ENCODE peak calls at places on chromosome 13, in ten cellular contexts. One of them, this sample, is unnamed.

GRCh38 chr13:31968473-31968872 is 63.1 kb upstream of the FRY start:
- DNase-seq in GM10248: no peak
- DNase-seq in nephron progenitor cell: no peak
- DNase-seq in A673: no peak
- DNase-seq in activated CD4-positive, alpha-beta T cell treated with anti-CD3 and anti-CD28 coated beads, Interleukin-2, amount 10 ng/mL, durations not matched to agents 7 days and 5 days: no peak
- DNase-seq in IMR-90: no peak
- DNase-seq in activated CD8-positive, alpha-beta memory T cell treated with anti-CD3 and anti-CD28 coated beads for 1 hour: no peak
- DNase-seq in activated T-helper 1 cell treated with anti-CD3 and anti-CD28 coated beads, Interleukin-12 subunit alpha, Interleukin-12 subunit beta, Interleukin-2, Interleukin-4 antibody, amounts not matched to agents 30 ng/mL and 10 ng/mL and 1 ng/mL, durations not matched to agents 14 hours and 24 hours and 36 hours: no peak
- DNase-seq in NCI-H146: no peak
- DNase-seq in T-helper 9 cell: no peak
- DNase-seq in this sample: no peak

GRCh38 chr13:114002771-114003321 is 29.0 kb upstream of the C13orf46 start:
- DNase-seq in GM10248: no peak
- DNase-seq in nephron progenitor cell: no peak
- DNase-seq in A673: no peak
- DNase-seq in activated CD4-positive, alpha-beta T cell treated with anti-CD3 and anti-CD28 coated beads, Interleukin-2, amount 10 ng/mL, durations not matched to agents 7 days and 5 days: no peak
- DNase-seq in IMR-90: no peak
- DNase-seq in activated CD8-positive, alpha-beta memory T cell treated with anti-CD3 and anti-CD28 coated beads for 1 hour: no peak
- DNase-seq in activated T-helper 1 cell treated with anti-CD3 and anti-CD28 coated beads, Interleukin-12 subunit alpha, Interleukin-12 subunit beta, Interleukin-2, Interleukin-4 antibody, amounts not matched to agents 30 ng/mL and 10 ng/mL and 1 ng/mL, durations not matched to agents 14 hours and 24 hours and 36 hours: no peak
- DNase-seq in NCI-H146: no peak
- DNase-seq in T-helper 9 cell: no peak
- DNase-seq in this sample: no peak

GRCh38 chr13:32475403-32475802 is 47.5 kb upstream of the N4BP2L1 start:
- DNase-seq in GM10248: no peak
- DNase-seq in nephron progenitor cell: no peak
- DNase-seq in A673: peak
- DNase-seq in activated CD4-positive, alpha-beta T cell treated with anti-CD3 and anti-CD28 coated beads, Interleukin-2, amount 10 ng/mL, durations not matched to agents 7 days and 5 days: no peak
- DNase-seq in IMR-90: no peak
- DNase-seq in activated CD8-positive, alpha-beta memory T cell treated with anti-CD3 and anti-CD28 coated beads for 1 hour: no peak
- DNase-seq in activated T-helper 1 cell treated with anti-CD3 and anti-CD28 coated beads, Interleukin-12 subunit alpha, Interleukin-12 subunit beta, Interleukin-2, Interleukin-4 antibody, amounts not matched to agents 30 ng/mL and 10 ng/mL and 1 ng/mL, durations not matched to agents 14 hours and 24 hours and 36 hours: no peak
- DNase-seq in NCI-H146: no peak
- DNase-seq in T-helper 9 cell: no peak
- DNase-seq in this sample: no peak

GRCh38 chr13:66714795-66715194 is 515.3 kb downstream of the PCDH9 start:
- DNase-seq in GM10248: no peak
- DNase-seq in nephron progenitor cell: no peak
- DNase-seq in A673: no peak
- DNase-seq in activated CD4-positive, alpha-beta T cell treated with anti-CD3 and anti-CD28 coated beads, Interleukin-2, amount 10 ng/mL, durations not matched to agents 7 days and 5 days: no peak
- DNase-seq in IMR-90: no peak
- DNase-seq in activated CD8-positive, alpha-beta memory T cell treated with anti-CD3 and anti-CD28 coated beads for 1 hour: no peak
- DNase-seq in activated T-helper 1 cell treated with anti-CD3 and anti-CD28 coated beads, Interleukin-12 subunit alpha, Interleukin-12 subunit beta, Interleukin-2, Interleukin-4 antibody, amounts not matched to agents 30 ng/mL and 10 ng/mL and 1 ng/mL, durations not matched to agents 14 hours and 24 hours and 36 hours: no peak
- DNase-seq in NCI-H146: no peak
- DNase-seq in T-helper 9 cell: no peak
- DNase-seq in this sample: no peak

GRCh38 chr13:28329395-28330158 is 165.4 kb downstream of the FLT1 start:
- DNase-seq in GM10248: no peak
- DNase-seq in nephron progenitor cell: no peak
- DNase-seq in A673: no peak
- DNase-seq in activated CD4-positive, alpha-beta T cell treated with anti-CD3 and anti-CD28 coated beads, Interleukin-2, amount 10 ng/mL, durations not matched to agents 7 days and 5 days: no peak
- DNase-seq in IMR-90: peak
- DNase-seq in activated CD8-positive, alpha-beta memory T cell treated with anti-CD3 and anti-CD28 coated beads for 1 hour: no peak
- DNase-seq in activated T-helper 1 cell treated with anti-CD3 and anti-CD28 coated beads, Interleukin-12 subunit alpha, Interleukin-12 subunit beta, Interleukin-2, Interleukin-4 antibody, amounts not matched to agents 30 ng/mL and 10 ng/mL and 1 ng/mL, durations not matched to agents 14 hours and 24 hours and 36 hours: no peak
- DNase-seq in NCI-H146: no peak
- DNase-seq in T-helper 9 cell: no peak
- DNase-seq in this sample: no peak

GRCh38 chr13:44437356-44438233 is 64.0 kb downstream of the SERP2 start:
- DNase-seq in GM10248: peak
- DNase-seq in nephron progenitor cell: no peak
- DNase-seq in A673: peak
- DNase-seq in activated CD4-positive, alpha-beta T cell treated with anti-CD3 and anti-CD28 coated beads, Interleukin-2, amount 10 ng/mL, durations not matched to agents 7 days and 5 days: no peak
- DNase-seq in IMR-90: peak
- DNase-seq in activated CD8-positive, alpha-beta memory T cell treated with anti-CD3 and anti-CD28 coated beads for 1 hour: no peak
- DNase-seq in activated T-helper 1 cell treated with anti-CD3 and anti-CD28 coated beads, Interleukin-12 subunit alpha, Interleukin-12 subunit beta, Interleukin-2, Interleukin-4 antibody, amounts not matched to agents 30 ng/mL and 10 ng/mL and 1 ng/mL, durations not matched to agents 14 hours and 24 hours and 36 hours: no peak
- DNase-seq in NCI-H146: peak
- DNase-seq in T-helper 9 cell: no peak
- DNase-seq in this sample: no peak

GRCh38 chr13:51557875-51558604 is 26.2 kb upstream of the WDFY2 start:
- DNase-seq in GM10248: no peak
- DNase-seq in nephron progenitor cell: no peak
- DNase-seq in A673: peak
- DNase-seq in activated CD4-positive, alpha-beta T cell treated with anti-CD3 and anti-CD28 coated beads, Interleukin-2, amount 10 ng/mL, durations not matched to agents 7 days and 5 days: no peak
- DNase-seq in IMR-90: peak
- DNase-seq in activated CD8-positive, alpha-beta memory T cell treated with anti-CD3 and anti-CD28 coated beads for 1 hour: no peak
- DNase-seq in activated T-helper 1 cell treated with anti-CD3 and anti-CD28 coated beads, Interleukin-12 subunit alpha, Interleukin-12 subunit beta, Interleukin-2, Interleukin-4 antibody, amounts not matched to agents 30 ng/mL and 10 ng/mL and 1 ng/mL, durations not matched to agents 14 hours and 24 hours and 36 hours: no peak
- DNase-seq in NCI-H146: no peak
- DNase-seq in T-helper 9 cell: no peak
- DNase-seq in this sample: no peak

GRCh38 chr13:26423634-26424033 is 133.8 kb upstream of the WASF3 start:
- DNase-seq in GM10248: no peak
- DNase-seq in nephron progenitor cell: no peak
- DNase-seq in A673: no peak
- DNase-seq in activated CD4-positive, alpha-beta T cell treated with anti-CD3 and anti-CD28 coated beads, Interleukin-2, amount 10 ng/mL, durations not matched to agents 7 days and 5 days: no peak
- DNase-seq in IMR-90: peak
- DNase-seq in activated CD8-positive, alpha-beta memory T cell treated with anti-CD3 and anti-CD28 coated beads for 1 hour: no peak
- DNase-seq in activated T-helper 1 cell treated with anti-CD3 and anti-CD28 coated beads, Interleukin-12 subunit alpha, Interleukin-12 subunit beta, Interleukin-2, Interleukin-4 antibody, amounts not matched to agents 30 ng/mL and 10 ng/mL and 1 ng/mL, durations not matched to agents 14 hours and 24 hours and 36 hours: no peak
- DNase-seq in NCI-H146: no peak
- DNase-seq in T-helper 9 cell: no peak
- DNase-seq in this sample: no peak